ENCODE peak calls at places on chromosome 10, in five cellular contexts. A, D, U, V and C are unnamed samples.

GRCh38 chr10:12499587-12499986 is 150.2 kb downstream of the CAMK1D start:
- DNase-seq in U (no peak), A (no peak), D (peak), V (peak), C (no peak)

GRCh38 chr10:112754001-112754411 is 196.0 kb upstream of the TCF7L2 start:
- DNase-seq in V (no peak), U (no peak), A (no peak), D (peak), C (no peak)

GRCh38 chr10:73647211-73647874 is 6.1 kb upstream of the MYOZ1 start:
- DNase-seq in D (peak), V (peak), A (no peak), U (no peak), C (no peak)

GRCh38 chr10:71319042-71319799 is at the start of gene SLC29A3:
- DNase-seq in V (peak), U (peak), A (peak), D (peak), C (peak)

GRCh38 chr10:11898372-11899066 is 75.4 kb downstream of the PROSER2 start:
- DNase-seq in U (no peak), V (no peak), D (peak), A (peak), C (no peak)

GRCh38 chr10:71447676-71448075 is 51.0 kb downstream of the CDH23 start:
- DNase-seq in A (no peak), D (no peak), U (no peak), V (no peak), C (no peak)

GRCh38 chr10:95290446-95290800 is 380 bp downstream of the PDLIM1 start:
- DNase-seq in V (no peak), A (no peak), U (no peak), D (no peak), C (no peak)

GRCh38 chr10:17854044-17854652 is 45.0 kb downstream of the MRC1 start:
- DNase-seq in A (no peak), D (no peak), U (no peak), V (no peak), C (no peak)

GRCh38 chr10:84196083-84196482 is 1.7 kb downstream of the CDHR1 start:
- DNase-seq in A (no peak), U (no peak), D (no peak), V (no peak), C (no peak)

GRCh38 chr10:21022821-21023220 is 125.7 kb upstream of the NEBL start:
- DNase-seq in V (no peak), D (peak), A (no peak), U (no peak), C (no peak)

GRCh38 chr10:6133331-6134098 is 44.7 kb downstream of the RBM17 start:
- DNase-seq in V (no peak), A (no peak), D (no peak), U (no peak), C (no peak)

GRCh38 chr10:123241391-123242141 is 87.4 kb downstream of the BUB3 start:
- DNase-seq in A (no peak), D (no peak), U (no peak), V (no peak), C (peak)